ENCODE peak calls at places on chromosome 10, in ten cellular contexts. A is hepatocyte; H is HCT116; Z is dorsolateral prefrontal cortex; Y is right atrium auricular region; M is tibial nerve; I is esophagus muscularis mucosa; G is heart right ventricle; T is CD8-positive, alpha-beta T cell; L is IMR-90. U is an unnamed sample.

GRCh38 chr10:24237801-24238390 is 29.0 kb downstream of the KIAA1217 start:
- DNase-seq in I (no peak), M (no peak), A (peak; percentile 46), Y (no peak), L (no peak), Z (no peak), H (no peak), G (no peak), T (no peak), U (no peak)

GRCh38 chr10:110057461-110057860 is 49.7 kb downstream of the ADD3 start:
- DNase-seq in T (no peak), Z (no peak), L (no peak), H (no peak), I (no peak), Y (no peak), M (no peak), G (no peak), A (no peak), U (no peak)

GRCh38 chr10:28566458-28566857 is 33.5 kb downstream of the WAC start:
- DNase-seq in I (no peak), H (no peak), L (no peak), G (no peak), A (no peak), T (no peak), Z (no peak), M (no peak), Y (no peak), U (no peak)

GRCh38 chr10:94088926-94089381 is 95.2 kb downstream of the PLCE1 start:
- DNase-seq in T (no peak), I (peak; percentile 88), H (no peak), L (peak; percentile 70), Y (no peak), Z (no peak), M (no peak), G (peak; percentile 23), A (peak; percentile 42), U (no peak)

GRCh38 chr10:62528441-62528840 is 154.3 kb downstream of the ZNF365 start:
- DNase-seq in T (no peak), M (no peak), Y (no peak), I (no peak), A (no peak), H (no peak), Z (no peak), L (no peak), G (no peak), U (no peak)

GRCh38 chr10:101452593-101452992 is 98.6 kb downstream of the BTRC start:
- DNase-seq in Y (no peak), L (no peak), T (no peak), H (no peak), M (no peak), Z (no peak), I (no peak), G (no peak), A (no peak), U (no peak)

GRCh38 chr10:50593523-50593922 is 30.2 kb downstream of the SGMS1 start:
- DNase-seq in Z (no peak), T (no peak), I (no peak), Y (no peak), L (peak; percentile 48), G (no peak), M (no peak), A (no peak), H (no peak), U (no peak)

GRCh38 chr10:74058658-74059057 is 60.7 kb downstream of the VCL start:
- DNase-seq in G (no peak), L (no peak), M (no peak), A (peak; percentile 59), Y (no peak), Z (no peak), H (peak; percentile 18), T (no peak), I (no peak), U (no peak)

GRCh38 chr10:103241262-103242011 is 4.2 kb upstream of the RPEL1 start:
- DNase-seq in A (peak; percentile 83), G (no peak), Z (peak; percentile 30), H (peak; percentile 86), L (peak; percentile 50), M (no peak), I (no peak), T (no peak), Y (no peak), U (peak; percentile 56)

GRCh38 chr10:13272164-13272571 is 27.7 kb downstream of the PHYH start:
- DNase-seq in L (peak; percentile 54), Y (peak; percentile 64), Z (peak; percentile 80), I (no peak), T (no peak), M (peak; percentile 60), A (peak; percentile 76), H (no peak), G (peak; percentile 40), U (peak; percentile 29)

GRCh38 chr10:72337039-72337629 is 17.6 kb downstream of the DNAJB12 start:
- DNase-seq in Z (peak; percentile 79), I (no peak), H (no peak), A (peak; percentile 88), T (no peak), Y (peak; percentile 89), M (peak; percentile 93), G (peak; percentile 88), L (peak; percentile 53), U (peak; percentile 95)

GRCh38 chr10:64093946-64094560 is 572.9 kb downstream of the REEP3 start:
- DNase-seq in M (no peak), Y (no peak), Z (no peak), L (no peak), H (no peak), T (no peak), I (no peak), A (no peak), G (no peak), U (no peak)

GRCh38 chr10:102395677-102396197 is at the start of gene NFKB2:
- DNase-seq in Y (no peak), T (no peak), A (peak; percentile 70), G (no peak), H (no peak), Z (no peak), M (no peak), I (no peak), L (no peak), U (peak; percentile 73)

GRCh38 chr10:104641150-104642000 is at the start of gene SORCS3:
- DNase-seq in A (peak; percentile 21), Y (peak; percentile 9), H (no peak), T (no peak), Z (no peak), M (no peak), G (no peak), I (peak; percentile 66), L (no peak), U (no peak)

GRCh38 chr10:91901784-91902677 is 7.3 kb downstream of the FGFBP3 start:
- DNase-seq in G (no peak), H (peak; percentile 42), I (no peak), A (peak; percentile 79), Z (no peak), L (peak; percentile 97), M (no peak), Y (no peak), T (peak; percentile 38), U (peak; percentile 58)

GRCh38 chr10:110512461-110513187 is 14.9 kb downstream of the DUSP5 start:
- DNase-seq in Z (no peak), L (peak; percentile 94), H (no peak), I (no peak), T (no peak), M (no peak), Y (no peak), G (no peak), A (peak; percentile 54), U (peak; percentile 60)

GRCh38 chr10:21437770-21438382 is 87.6 kb downstream of the SKIDA1 start:
- DNase-seq in Z (no peak), I (no peak), Y (no peak), M (no peak), T (no peak), G (no peak), L (no peak), A (no peak), H (no peak), U (no peak)
- TF ChIP-seq CTCF in Z (no peak), I (no peak), Y (no peak), M (no peak), T (no peak), G (no peak), L (no peak), A (no peak), H (no peak), U (no peak)

GRCh38 chr10:274866-275265 is 139.6 kb downstream of the ZMYND11 start:
- DNase-seq in G (no peak), H (no peak), A (no peak), I (no peak), Y (no peak), T (no peak), Z (no peak), L (no peak), M (no peak), U (no peak)
- H3K27me3 ChIP-seq in G (no peaks in the 10 kb centered on the region), H (no peaks in the 10 kb centered on the region), A (no peaks in the 10 kb centered on the region), I (no peaks in the 10 kb centered on the region), Y (no peaks in the 10 kb centered on the region), T (no peaks in the 10 kb centered on the region), Z (no peaks in the 10 kb centered on the region), L (no peaks in the 10 kb centered on the region), M (no peaks in the 10 kb centered on the region), U (no peaks in the 10 kb centered on the region)

GRCh38 chr10:25758041-25758457 is 176.0 kb upstream of the MYO3A start:
- DNase-seq in H (peak; percentile 26), Y (no peak), M (no peak), L (no peak), T (no peak), G (no peak), Z (peak; percentile 53), I (peak; percentile 45), A (peak; percentile 71), U (peak; percentile 56)
- TF ChIP-seq CTCF in H (peak; percentile 76), Y (peak; percentile 54), M (peak; percentile 22), L (no peak), T (no peak), G (peak; percentile 57), Z (peak; percentile 70), I (no peak), A (peak; percentile 77), U (peak; percentile 59)

GRCh38 chr10:10438335-10439123 is 579.1 kb upstream of the CELF2 start:
- DNase-seq in L (peak; percentile 4), Z (no peak), H (no peak), A (no peak), I (no peak), M (no peak), T (no peak), Y (no peak), G (no peak), U (no peak)

GRCh38 chr10:10431422-10432066 is 586.1 kb upstream of the CELF2 start:
- DNase-seq in T (no peak), L (no peak), I (no peak), Z (no peak), Y (no peak), H (no peak), M (no peak), A (no peak), G (no peak), U (no peak)

GRCh38 chr10:10432306-10433035 is 585.2 kb upstream of the CELF2 start:
- DNase-seq in Y (no peak), H (no peak), M (no peak), I (no peak), Z (peak; percentile 60), G (no peak), A (no peak), T (no peak), L (peak; percentile 43), U (no peak)

DNA sequence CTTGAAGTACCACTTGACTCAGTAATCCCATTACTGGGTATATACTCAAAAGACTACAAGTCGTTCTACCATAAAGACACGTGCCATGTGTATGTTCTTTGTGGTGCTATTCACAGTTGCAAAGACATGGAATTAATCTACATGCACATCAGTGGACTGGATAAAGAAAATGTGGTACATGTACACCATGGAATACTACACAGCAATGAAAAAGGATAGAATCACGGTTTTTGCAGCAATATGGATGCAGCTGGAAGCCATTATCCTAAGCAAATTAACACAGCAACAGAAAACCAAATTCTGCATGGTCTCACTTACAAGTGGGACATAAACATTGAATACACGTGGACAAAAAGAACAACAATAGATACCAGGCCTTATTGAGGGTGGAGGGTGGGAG is 583.4 kb upstream of the CELF2 start:
- DNase-seq in G (no peak), Y (no peak), L (no peak), A (no peak), T (no peak), Z (no peak), I (no peak), H (no peak), M (no peak), U (no peak)
- H3K27me3 ChIP-seq in G (no peaks in the 10 kb centered on the region), Y (no peaks in the 10 kb centered on the region), L (no peaks in the 10 kb centered on the region), A (no peaks in the 10 kb centered on the region), T (no peaks in the 10 kb centered on the region), Z (no peaks in the 10 kb centered on the region), I (no peaks in the 10 kb centered on the region), H (no peaks in the 10 kb centered on the region), M (no peaks in the 10 kb centered on the region), U (no peaks in the 10 kb centered on the region)

U was measured in adrenal gland.